ENCODE peak calls at places on chromosomes 2 and 18, in eight cellular contexts. Q is astrocyte, V is ascending aorta, Y is A549, C is OCI-LY7, B is stomach, A is aorta, G is colonic mucosa. M is an unnamed sample.
A peak's percentile ranks its signal among the peaks of the same experiment; 100 is the strongest.

GRCh38 chr2:138059967-138060635 is 95.8 kb downstream of the HNMT start:
- DNase-seq in G (no peak), B (peak; percentile 56), V (peak; percentile 67), C (no peak), A (peak; percentile 74), Y (peak; percentile 7), Q (peak; percentile 95), M (peak; percentile 85)

GRCh38 chr2:42513252-42513918 is 19.6 kb upstream of the KCNG3 start:
- DNase-seq in V (no peak), Q (peak; percentile 23), Y (peak; percentile 67), B (peak; percentile 37), G (peak; percentile 78), A (no peak), C (peak; percentile 50), M (no peak)

GRCh38 chr2:227724394-227725039 is at the start of gene SCYGR6:
- DNase-seq in B (no peak), Y (no peak), C (no peak), Q (no peak), G (no peak), A (no peak), V (no peak), M (no peak)

GRCh38 chr2:147224070-147224469 is 620.8 kb upstream of the ACVR2A start:
- DNase-seq in Q (peak; percentile 46), C (no peak), V (no peak), B (no peak), A (no peak), G (no peak), Y (no peak), M (no peak)

GRCh38 chr2:26679857-26680256 is 12.7 kb upstream of the KCNK3 start:
- DNase-seq in C (no peak), G (no peak), A (peak; percentile 23), Q (no peak), Y (no peak), V (no peak), B (no peak), M (no peak)

GRCh38 chr18:74901347-74902169 is 303.9 kb downstream of the ZNF407 start:
- DNase-seq in Q (no peak), G (no peak), V (no peak), B (no peak), A (no peak), C (no peak), Y (no peak), M (no peak)

GRCh38 chr2:149166958-149167810 is 128.7 kb downstream of the LYPD6B start:
- DNase-seq in Y (no peak), A (no peak), C (peak; percentile 38), G (no peak), V (no peak), B (no peak), Q (no peak), M (no peak)

GRCh38 chr2:166128156-166128505 is 311 bp upstream of the SCN1A start:
- DNase-seq in Y (no peak), B (no peak), V (no peak), C (no peak), Q (no peak), A (no peak), G (no peak), M (no peak)

GRCh38 chr18:8798996-8799395 is 93.6 kb downstream of the MTCL1 start:
- DNase-seq in Q (no peak), Y (no peak), C (no peak), B (peak; percentile 51), G (peak; percentile 50), A (no peak), V (no peak), M (peak; percentile 76)

GRCh38 chr2:11987151-11987550 is 240.7 kb downstream of the LPIN1 start:
- DNase-seq in G (no peak), C (no peak), A (no peak), Q (no peak), V (no peak), B (no peak), Y (no peak), M (no peak)

GRCh38 chr2:109270758-109271305 is 141.8 kb downstream of the SH3RF3 start:
- DNase-seq in G (peak; percentile 54), Y (no peak), A (no peak), B (peak; percentile 56), V (no peak), C (no peak), Q (no peak), M (no peak)

GRCh38 chr2:170425291-170425751 is 247.4 kb downstream of the MYO3B start:
- DNase-seq in Q (peak; percentile 11), G (peak; percentile 46), C (no peak), Y (no peak), V (no peak), B (no peak), A (no peak), M (no peak)

GRCh38 chr2:26366957-26367356 is 20.4 kb upstream of the ADGRF3 start:
- DNase-seq in Q (no peak), G (no peak), B (no peak), C (no peak), Y (no peak), A (no peak), V (no peak), M (no peak)

GRCh38 chr2:9663008-9663879 is 32.4 kb upstream of the YWHAQ start:
- DNase-seq in A (no peak), C (no peak), V (no peak), G (no peak), Y (no peak), Q (no peak), B (no peak), M (no peak)

GRCh38 chr2:138217975-138218773 is 253.9 kb downstream of the HNMT start:
- DNase-seq in Q (no peak), C (no peak), V (no peak), B (no peak), A (no peak), Y (no peak), G (no peak), M (no peak)

GRCh38 chr18:75034937-75035336 is 174.0 kb downstream of the PTGR3 start:
- DNase-seq in C (no peak), V (no peak), G (no peak), B (no peak), Q (no peak), Y (no peak), A (no peak), M (no peak)

GRCh38 chr2:120883607-120884405 is 148.1 kb downstream of the GLI2 start:
- DNase-seq in B (no peak), Y (no peak), Q (no peak), G (no peak), A (peak; percentile 39), V (no peak), C (no peak), M (no peak)

GRCh38 chr2:240149943-240150784 is 9.7 kb upstream of the OTOS start:
- DNase-seq in G (peak; percentile 25), A (no peak), Q (no peak), Y (peak; percentile 71), C (peak; percentile 40), V (no peak), B (peak; percentile 32), M (no peak)

GRCh38 chr2:54862742-54863141 is 139.3 kb downstream of the EML6 start:
- DNase-seq in C (no peak), Q (no peak), G (no peak), V (no peak), B (no peak), Y (no peak), A (no peak), M (no peak)
- H3K4me1 ChIP-seq in C (peaks cover 16% of the 10 kb centered on the region), Q (peaks cover 20% of the 10 kb centered on the region), G (no peaks in the 10 kb centered on the region), V (no peaks in the 10 kb centered on the region), B (no peaks in the 10 kb centered on the region), Y (peaks cover 30% of the 10 kb centered on the region), A (no peaks in the 10 kb centered on the region), M (no peaks in the 10 kb centered on the region)

GRCh38 chr2:30216157-30216556 is 15.2 kb upstream of the LBH start:
- DNase-seq in B (no peak), A (no peak), G (no peak), C (no peak), Q (peak; percentile 8), V (no peak), Y (no peak), M (no peak)

GRCh38 chr2:30221531-30221930 is 9.8 kb upstream of the LBH start:
- DNase-seq in Q (no peak), B (no peak), G (no peak), Y (no peak), A (no peak), C (no peak), V (no peak), M (no peak)

GRCh38 chr2:30218814-30219213 is 12.5 kb upstream of the LBH start:
- DNase-seq in Q (peak; percentile 9), A (no peak), G (no peak), V (no peak), C (no peak), B (peak; percentile 17), Y (no peak), M (no peak)

GRCh38 chr2:30219886-30220478 is 11.4 kb upstream of the LBH start:
- DNase-seq in Q (no peak), V (no peak), C (no peak), A (no peak), B (peak; percentile 15), Y (no peak), G (no peak), M (no peak)

GRCh38 chr2:30217644-30218361 is 13.5 kb upstream of the LBH start:
- DNase-seq in Y (no peak), B (peak; percentile 93), C (no peak), Q (peak; percentile 10), V (peak; percentile 90), A (peak; percentile 89), G (peak; percentile 87), M (peak; percentile 47)
- H3K4me3 ChIP-seq in Y (no peak overlapping the region), B (no peak overlapping the region), C (no peak overlapping the region), Q (no peak overlapping the region), V (no peak overlapping the region), A (no peak overlapping the region), G (no peak overlapping the region), M (no peak overlapping the region)

GRCh38 chr2:85847051-85847588 is 41.7 kb downstream of the ST3GAL5 start:
- DNase-seq in G (no peak), V (no peak), B (no peak), A (no peak), C (no peak), Q (no peak), Y (no peak), M (no peak)
- H3K4me1 ChIP-seq in G (no peaks in the 10 kb centered on the region), V (no peaks in the 10 kb centered on the region), B (no peaks in the 10 kb centered on the region), A (no peaks in the 10 kb centered on the region), C (no peaks in the 10 kb centered on the region), Q (peaks cover 10% of the 10 kb centered on the region), Y (no peaks in the 10 kb centered on the region), M (no peaks in the 10 kb centered on the region)

GRCh38 chr2:219252084-219252483 is 959 bp upstream of the TUBA4B start:
- DNase-seq in B (peak; percentile 40), A (no peak), Q (no peak), V (no peak), G (peak; percentile 43), Y (no peak), C (peak; percentile 27), M (peak; percentile 27)

GRCh38 chr2:219252900-219253752 is at the start of gene TUBA4B:
- DNase-seq in V (peak; percentile 78), B (peak; percentile 50), G (peak; percentile 63), C (peak; percentile 65), Q (peak; percentile 34), A (peak; percentile 86), Y (peak; percentile 6), M (peak; percentile 73)

GRCh38 chr2:219250044-219250781 is 2.8 kb upstream of the TUBA4B start:
- DNase-seq in G (peak; percentile 24), C (peak; percentile 40), B (no peak), A (no peak), Y (no peak), Q (no peak), V (no peak), M (no peak)

GRCh38 chr2:219252570-219252899 is 508 bp upstream of the TUBA4B start:
- DNase-seq in A (no peak), V (no peak), Q (no peak), G (peak; percentile 47), Y (peak; percentile 7), C (no peak), B (no peak), M (no peak)

GRCh38 chr2:219251656-219252055 is 1.4 kb upstream of the TUBA4B start:
- DNase-seq in A (no peak), G (no peak), Q (no peak), Y (no peak), B (no peak), V (no peak), C (no peak), M (no peak)
- H3K4me3 ChIP-seq in A (no peak overlapping the region), G (peak overlapping the region; percentile 89), Q (no peak overlapping the region), Y (peak overlapping the region; percentile 71), B (no peak overlapping the region), V (no peak overlapping the region), C (peak overlapping the region; percentile 87), M (no peak overlapping the region)